ENCODE peak calls at places on chromosome 22, in four cellular contexts. One of them, this sample, is unnamed.

GRCh38 chr22:26428515-26429457 is at the start of gene ASPHD2:
- DNase-seq in NCI-H2029 treated with DMSO at 0.1 percent for 48 hours: no peak
- DNase-seq in WTC11: peak
- DNase-seq in activated T-cell treated with anti-CD3 and anti-CD28 coated beads, Interleukin-2, amount 50 U/mL, for 72 hours: peak
- DNase-seq in this sample: peak

GRCh38 chr22:25555506-25556060 is 8.9 kb upstream of the GRK3 start:
- DNase-seq in NCI-H2029 treated with DMSO at 0.1 percent for 48 hours: no peak
- DNase-seq in WTC11: no peak
- DNase-seq in activated T-cell treated with anti-CD3 and anti-CD28 coated beads, Interleukin-2, amount 50 U/mL, for 72 hours: no peak
- DNase-seq in this sample: no peak

GRCh38 chr22:49564666-49565515 is 262.8 kb downstream of the BRD1 start:
- DNase-seq in NCI-H2029 treated with DMSO at 0.1 percent for 48 hours: no peak
- DNase-seq in WTC11: no peak
- DNase-seq in activated T-cell treated with anti-CD3 and anti-CD28 coated beads, Interleukin-2, amount 50 U/mL, for 72 hours: no peak
- DNase-seq in this sample: no peak

GRCh38 chr22:48433647-48434046 is 1394.0 kb downstream of the BRD1 start:
- DNase-seq in NCI-H2029 treated with DMSO at 0.1 percent for 48 hours: no peak
- DNase-seq in WTC11: no peak
- DNase-seq in activated T-cell treated with anti-CD3 and anti-CD28 coated beads, Interleukin-2, amount 50 U/mL, for 72 hours: no peak
- DNase-seq in this sample: no peak

GRCh38 chr22:49869855-49870712 is 16.4 kb downstream of the ZBED4 start:
- DNase-seq in NCI-H2029 treated with DMSO at 0.1 percent for 48 hours: no peak
- DNase-seq in WTC11: no peak
- DNase-seq in activated T-cell treated with anti-CD3 and anti-CD28 coated beads, Interleukin-2, amount 50 U/mL, for 72 hours: no peak
- DNase-seq in this sample: no peak

GRCh38 chr22:30159561-30160353 is 79.5 kb downstream of the HORMAD2 start:
- DNase-seq in NCI-H2029 treated with DMSO at 0.1 percent for 48 hours: no peak
- DNase-seq in WTC11: no peak
- DNase-seq in activated T-cell treated with anti-CD3 and anti-CD28 coated beads, Interleukin-2, amount 50 U/mL, for 72 hours: no peak
- DNase-seq in this sample: no peak

GRCh38 chr22:46071451-46072029 is 78.8 kb upstream of the PPARA start:
- DNase-seq in NCI-H2029 treated with DMSO at 0.1 percent for 48 hours: peak
- DNase-seq in WTC11: peak
- DNase-seq in activated T-cell treated with anti-CD3 and anti-CD28 coated beads, Interleukin-2, amount 50 U/mL, for 72 hours: peak
- DNase-seq in this sample: peak

GRCh38 chr22:45703758-45704157 is 32.1 kb downstream of the ATXN10 start:
- DNase-seq in NCI-H2029 treated with DMSO at 0.1 percent for 48 hours: no peak
- DNase-seq in WTC11: peak
- DNase-seq in activated T-cell treated with anti-CD3 and anti-CD28 coated beads, Interleukin-2, amount 50 U/mL, for 72 hours: no peak
- DNase-seq in this sample: no peak

GRCh38 chr22:38412435-38413084 is 42.4 kb downstream of the KCNJ4 start:
- DNase-seq in NCI-H2029 treated with DMSO at 0.1 percent for 48 hours: no peak
- DNase-seq in WTC11: peak
- DNase-seq in activated T-cell treated with anti-CD3 and anti-CD28 coated beads, Interleukin-2, amount 50 U/mL, for 72 hours: peak
- DNase-seq in this sample: peak

GRCh38 chr22:44311855-44312170 is 938 bp downstream of the SHISAL1 start:
- DNase-seq in NCI-H2029 treated with DMSO at 0.1 percent for 48 hours: no peak
- DNase-seq in WTC11: no peak
- DNase-seq in activated T-cell treated with anti-CD3 and anti-CD28 coated beads, Interleukin-2, amount 50 U/mL, for 72 hours: no peak
- DNase-seq in this sample: no peak

GRCh38 chr22:27906241-27906640 is 12.8 kb downstream of the PITPNB start:
- DNase-seq in NCI-H2029 treated with DMSO at 0.1 percent for 48 hours: no peak
- DNase-seq in WTC11: no peak
- DNase-seq in activated T-cell treated with anti-CD3 and anti-CD28 coated beads, Interleukin-2, amount 50 U/mL, for 72 hours: no peak
- DNase-seq in this sample: no peak

GRCh38 chr22:30605449-30606110 is 1.4 kb upstream of the TCN2 start:
- DNase-seq in NCI-H2029 treated with DMSO at 0.1 percent for 48 hours: peak
- DNase-seq in WTC11: peak
- DNase-seq in activated T-cell treated with anti-CD3 and anti-CD28 coated beads, Interleukin-2, amount 50 U/mL, for 72 hours: peak
- DNase-seq in this sample: peak

GRCh38 chr22:17159504-17159951 is 451 bp upstream of the HDHD5 start:
- DNase-seq in NCI-H2029 treated with DMSO at 0.1 percent for 48 hours: no peak
- DNase-seq in WTC11: no peak
- DNase-seq in activated T-cell treated with anti-CD3 and anti-CD28 coated beads, Interleukin-2, amount 50 U/mL, for 72 hours: peak
- DNase-seq in this sample: peak

GRCh38 chr22:25746012-25746373 is 4.0 kb downstream of the MYO18B start:
- DNase-seq in NCI-H2029 treated with DMSO at 0.1 percent for 48 hours: no peak
- DNase-seq in WTC11: no peak
- DNase-seq in activated T-cell treated with anti-CD3 and anti-CD28 coated beads, Interleukin-2, amount 50 U/mL, for 72 hours: no peak
- DNase-seq in this sample: no peak

GRCh38 chr22:25364736-25365241 is 145.3 kb downstream of the CRYBB2 start:
- DNase-seq in NCI-H2029 treated with DMSO at 0.1 percent for 48 hours: no peak
- DNase-seq in WTC11: no peak
- DNase-seq in activated T-cell treated with anti-CD3 and anti-CD28 coated beads, Interleukin-2, amount 50 U/mL, for 72 hours: no peak
- DNase-seq in this sample: no peak

GRCh38 chr22:36339171-36340065 is 48.3 kb downstream of the MYH9 start:
- DNase-seq in NCI-H2029 treated with DMSO at 0.1 percent for 48 hours: no peak
- DNase-seq in WTC11: no peak
- DNase-seq in activated T-cell treated with anti-CD3 and anti-CD28 coated beads, Interleukin-2, amount 50 U/mL, for 72 hours: peak
- DNase-seq in this sample: no peak

GRCh38 chr22:24060375-24060788 is 49.3 kb downstream of the CABIN1 start:
- DNase-seq in NCI-H2029 treated with DMSO at 0.1 percent for 48 hours: peak
- DNase-seq in WTC11: no peak
- DNase-seq in activated T-cell treated with anti-CD3 and anti-CD28 coated beads, Interleukin-2, amount 50 U/mL, for 72 hours: no peak
- DNase-seq in this sample: no peak

GRCh38 chr22:22922954-22923319 is 35.3 kb downstream of the IGLL5 start:
- DNase-seq in NCI-H2029 treated with DMSO at 0.1 percent for 48 hours: no peak
- DNase-seq in WTC11: no peak
- DNase-seq in activated T-cell treated with anti-CD3 and anti-CD28 coated beads, Interleukin-2, amount 50 U/mL, for 72 hours: no peak
- DNase-seq in this sample: no peak

GRCh38 chr22:25828422-25828821 is 86.4 kb downstream of the MYO18B start:
- DNase-seq in NCI-H2029 treated with DMSO at 0.1 percent for 48 hours: no peak
- DNase-seq in WTC11: no peak
- DNase-seq in activated T-cell treated with anti-CD3 and anti-CD28 coated beads, Interleukin-2, amount 50 U/mL, for 72 hours: no peak
- DNase-seq in this sample: no peak

GRCh38 chr22:24588756-24589481 is 4.0 kb downstream of the LRRC75B start:
- DNase-seq in NCI-H2029 treated with DMSO at 0.1 percent for 48 hours: no peak
- DNase-seq in WTC11: no peak
- DNase-seq in activated T-cell treated with anti-CD3 and anti-CD28 coated beads, Interleukin-2, amount 50 U/mL, for 72 hours: no peak
- DNase-seq in this sample: no peak

GRCh38 chr22:27879923-27880322 is 39.1 kb downstream of the PITPNB start:
- DNase-seq in NCI-H2029 treated with DMSO at 0.1 percent for 48 hours: no peak
- DNase-seq in WTC11: no peak
- DNase-seq in activated T-cell treated with anti-CD3 and anti-CD28 coated beads, Interleukin-2, amount 50 U/mL, for 72 hours: no peak
- DNase-seq in this sample: peak

GRCh38 chr22:49354516-49355205 is 473.0 kb downstream of the BRD1 start:
- DNase-seq in NCI-H2029 treated with DMSO at 0.1 percent for 48 hours: no peak
- DNase-seq in WTC11: peak
- DNase-seq in activated T-cell treated with anti-CD3 and anti-CD28 coated beads, Interleukin-2, amount 50 U/mL, for 72 hours: no peak
- DNase-seq in this sample: no peak

GRCh38 chr22:30383061-30383460 is 4.2 kb downstream of the RNF215 start:
- DNase-seq in NCI-H2029 treated with DMSO at 0.1 percent for 48 hours: no peak
- DNase-seq in WTC11: no peak
- DNase-seq in activated T-cell treated with anti-CD3 and anti-CD28 coated beads, Interleukin-2, amount 50 U/mL, for 72 hours: no peak
- DNase-seq in this sample: no peak

GRCh38 chr22:44620129-44620840 is 81.7 kb upstream of the PRR5 start:
- DNase-seq in NCI-H2029 treated with DMSO at 0.1 percent for 48 hours: no peak
- DNase-seq in WTC11: peak
- DNase-seq in activated T-cell treated with anti-CD3 and anti-CD28 coated beads, Interleukin-2, amount 50 U/mL, for 72 hours: peak
- DNase-seq in this sample: peak

GRCh38 chr22:41262250-41262765 is 21.6 kb upstream of the CHADL start:
- DNase-seq in NCI-H2029 treated with DMSO at 0.1 percent for 48 hours: no peak
- DNase-seq in WTC11: no peak
- DNase-seq in activated T-cell treated with anti-CD3 and anti-CD28 coated beads, Interleukin-2, amount 50 U/mL, for 72 hours: no peak
- DNase-seq in this sample: no peak

GRCh38 chr22:42929838-42930155 is 72.7 kb upstream of the ARFGAP3 start:
- DNase-seq in NCI-H2029 treated with DMSO at 0.1 percent for 48 hours: no peak
- DNase-seq in WTC11: no peak
- DNase-seq in activated T-cell treated with anti-CD3 and anti-CD28 coated beads, Interleukin-2, amount 50 U/mL, for 72 hours: no peak
- DNase-seq in this sample: no peak

GRCh38 chr22:33095661-33096060 is 37.5 kb upstream of the SYN3 start:
- DNase-seq in NCI-H2029 treated with DMSO at 0.1 percent for 48 hours: no peak
- DNase-seq in WTC11: no peak
- DNase-seq in activated T-cell treated with anti-CD3 and anti-CD28 coated beads, Interleukin-2, amount 50 U/mL, for 72 hours: no peak
- DNase-seq in this sample: no peak

GRCh38 chr22:43473031-43473430 is 61.2 kb downstream of the MPPED1 start:
- DNase-seq in NCI-H2029 treated with DMSO at 0.1 percent for 48 hours: no peak
- DNase-seq in WTC11: no peak
- DNase-seq in activated T-cell treated with anti-CD3 and anti-CD28 coated beads, Interleukin-2, amount 50 U/mL, for 72 hours: no peak
- DNase-seq in this sample: no peak

GRCh38 chr22:50007057-50007511 is 5.5 kb downstream of the IL17REL start:
- DNase-seq in NCI-H2029 treated with DMSO at 0.1 percent for 48 hours: no peak
- DNase-seq in WTC11: no peak
- DNase-seq in activated T-cell treated with anti-CD3 and anti-CD28 coated beads, Interleukin-2, amount 50 U/mL, for 72 hours: no peak
- DNase-seq in this sample: no peak

GRCh38 chr22:24046024-24046423 is 34.9 kb downstream of the CABIN1 start:
- DNase-seq in NCI-H2029 treated with DMSO at 0.1 percent for 48 hours: no peak
- DNase-seq in WTC11: no peak
- DNase-seq in activated T-cell treated with anti-CD3 and anti-CD28 coated beads, Interleukin-2, amount 50 U/mL, for 72 hours: no peak
- DNase-seq in this sample: no peak

GRCh38 chr22:46040471-46041465 is 63.8 kb upstream of the WNT7B start:
- DNase-seq in NCI-H2029 treated with DMSO at 0.1 percent for 48 hours: no peak
- DNase-seq in WTC11: peak
- DNase-seq in activated T-cell treated with anti-CD3 and anti-CD28 coated beads, Interleukin-2, amount 50 U/mL, for 72 hours: no peak
- DNase-seq in this sample: no peak

GRCh38 chr22:41445171-41446056 is 1.2 kb downstream of the TOB2 start:
- DNase-seq in NCI-H2029 treated with DMSO at 0.1 percent for 48 hours: no peak
- DNase-seq in WTC11: peak
- DNase-seq in activated T-cell treated with anti-CD3 and anti-CD28 coated beads, Interleukin-2, amount 50 U/mL, for 72 hours: peak
- DNase-seq in this sample: no peak

GRCh38 chr22:23133922-23134321 is 7.9 kb downstream of the RSPH14 start:
- DNase-seq in NCI-H2029 treated with DMSO at 0.1 percent for 48 hours: no peak
- DNase-seq in WTC11: no peak
- DNase-seq in activated T-cell treated with anti-CD3 and anti-CD28 coated beads, Interleukin-2, amount 50 U/mL, for 72 hours: no peak
- DNase-seq in this sample: no peak

GRCh38 chr22:28855355-28856094 is 27.8 kb upstream of the ZNRF3 start:
- DNase-seq in NCI-H2029 treated with DMSO at 0.1 percent for 48 hours: peak
- DNase-seq in WTC11: peak
- DNase-seq in activated T-cell treated with anti-CD3 and anti-CD28 coated beads, Interleukin-2, amount 50 U/mL, for 72 hours: peak
- DNase-seq in this sample: peak